ENCODE peak calls at places on chromosomes 7 and 10, in ten cellular contexts. I is pancreas; O is cardiac fibroblast; X is coronary artery; C is stimulated activated CD4-positive, alpha-beta T cell treated with anti-CD3 and anti-CD28 coated beads, Interleukin-15, amount 100 ng/mL, for 1 hour; W is NCI-H1105 treated with DMSO at 0.1 percent for 48 hours; M is hepatocyte; S is lower leg skin; P is HEK293T; Q is non-pigmented ciliary epithelial cell. T is an unnamed sample.

GRCh38 chr10:132637477-132638129 is 100.0 kb downstream of the INPP5A start:
- DNase-seq in X (peak), O (peak), I (no peak), P (peak), C (no peak), W (peak), Q (no peak), S (no peak), M (peak), T (peak)

GRCh38 chr7:105009667-105010537 is 4.1 kb upstream of the KMT2E start:
- DNase-seq in M (no peak), Q (no peak), O (no peak), S (no peak), P (no peak), I (no peak), C (no peak), W (no peak), X (no peak), T (no peak)

GRCh38 chr7:159088016-159088865 is 56.4 kb downstream of the VIPR2 start:
- DNase-seq in Q (no peak), O (no peak), S (no peak), M (no peak), I (no peak), X (peak), C (no peak), P (no peak), W (no peak), T (peak)

GRCh38 chr7:35802102-35802466 is 1.2 kb downstream of the SEPTIN7 start:
- DNase-seq in P (no peak), Q (no peak), X (no peak), C (no peak), W (no peak), M (no peak), S (no peak), O (no peak), I (no peak), T (no peak)

GRCh38 chr10:97701438-97702064 is 12.0 kb upstream of the MARVELD1 start:
- DNase-seq in X (no peak), W (peak), I (peak), P (peak), O (peak), S (peak), M (peak), C (no peak), Q (no peak), T (no peak)

GRCh38 chr7:73308074-73308664 is 457 bp downstream of the NSUN5 start:
- DNase-seq in S (no peak), I (no peak), O (no peak), P (no peak), X (no peak), Q (no peak), M (peak), W (no peak), C (no peak), T (peak)

GRCh38 chr7:1715671-1716074 is 45.6 kb downstream of the ELFN1 start:
- DNase-seq in O (no peak), Q (no peak), W (no peak), S (no peak), P (no peak), X (no peak), C (no peak), M (no peak), I (no peak), T (no peak)

GRCh38 chr10:84257343-84258020 is 12.6 kb downstream of the RGR start:
- DNase-seq in W (no peak), Q (no peak), X (no peak), M (no peak), P (no peak), O (no peak), S (no peak), C (no peak), I (no peak), T (no peak)

GRCh38 chr10:86700851-86701617 is 32.7 kb downstream of the LDB3 start:
- DNase-seq in I (no peak), C (no peak), Q (no peak), W (no peak), O (no peak), M (no peak), P (no peak), S (no peak), X (no peak), T (no peak)

GRCh38 chr10:79404231-79404609 is 41.2 kb downstream of the ZCCHC24 start:
- DNase-seq in S (peak), X (peak), C (no peak), M (peak), O (peak), Q (peak), I (no peak), W (no peak), P (no peak), T (peak)

GRCh38 chr7:5539013-5539411 is 115.4 kb upstream of the TNRC18 start:
- DNase-seq in P (no peak), M (no peak), Q (no peak), S (no peak), O (no peak), W (no peak), X (no peak), I (no peak), C (no peak), T (no peak)